ENCODE peak calls at places on chromosomes 12 and 14, in eight cellular contexts. One of them, this sample, is unnamed. For H3K36me3, the result is how much of the 10 kb centered on the place peaks cover.

GRCh38 chr12:127548123-127548553 is 718.8 kb upstream of the TMEM132C start:
- DNase-seq in SK-N-SH: no peak
- DNase-seq in PC-3: peak
- DNase-seq in MM.1S: no peak
- DNase-seq in GM23338: peak
- DNase-seq in HCT116: no peak
- DNase-seq in neural progenitor cell: no peak
- DNase-seq in hepatocyte: no peak
- DNase-seq in this sample: no peak

GRCh38 chr12:51752490-51752889 is 96.0 kb downstream of the FIGNL2 start:
- DNase-seq in SK-N-SH: no peak
- DNase-seq in PC-3: peak
- DNase-seq in MM.1S: no peak
- DNase-seq in neural progenitor cell: peak
- DNase-seq in hepatocyte: peak
- DNase-seq in HCT116: no peak
- DNase-seq in GM23338: no peak
- DNase-seq in this sample: no peak

GRCh38 chr12:66896797-66897196 is 217.9 kb upstream of the GRIP1 start:
- DNase-seq in PC-3: no peak
- DNase-seq in MM.1S: no peak
- DNase-seq in GM23338: no peak
- DNase-seq in SK-N-SH: no peak
- DNase-seq in HCT116: no peak
- DNase-seq in hepatocyte: no peak
- DNase-seq in neural progenitor cell: no peak
- DNase-seq in this sample: no peak

GRCh38 chr12:69988601-69989194 is 163.7 kb downstream of the MYRFL start:
- DNase-seq in SK-N-SH: no peak
- DNase-seq in MM.1S: no peak
- DNase-seq in neural progenitor cell: no peak
- DNase-seq in hepatocyte: peak
- DNase-seq in PC-3: peak
- DNase-seq in GM23338: no peak
- DNase-seq in HCT116: no peak
- DNase-seq in this sample: no peak

GRCh38 chr12:96585977-96586376 is 96.6 kb downstream of the CFAP54 start:
- DNase-seq in hepatocyte: no peak
- DNase-seq in MM.1S: no peak
- DNase-seq in HCT116: no peak
- DNase-seq in SK-N-SH: no peak
- DNase-seq in GM23338: no peak
- DNase-seq in neural progenitor cell: no peak
- DNase-seq in PC-3: no peak
- DNase-seq in this sample: no peak

GRCh38 chr12:52975820-52976573 is 27.1 kb downstream of the KRT18 start:
- DNase-seq in SK-N-SH: no peak
- DNase-seq in MM.1S: no peak
- DNase-seq in hepatocyte: peak
- DNase-seq in GM23338: peak
- DNase-seq in PC-3: peak
- DNase-seq in neural progenitor cell: peak
- DNase-seq in HCT116: peak
- DNase-seq in this sample: no peak

GRCh38 chr14:103104654-103105511 is 10.4 kb downstream of the EXOC3L4 start:
- DNase-seq in MM.1S: peak
- DNase-seq in neural progenitor cell: peak
- DNase-seq in hepatocyte: peak
- DNase-seq in GM23338: peak
- DNase-seq in HCT116: no peak
- DNase-seq in PC-3: peak
- DNase-seq in SK-N-SH: peak
- DNase-seq in this sample: peak

GRCh38 chr14:22505751-22506710 is 83.0 kb downstream of the DAD1 start:
- DNase-seq in MM.1S: no peak
- DNase-seq in neural progenitor cell: no peak
- DNase-seq in hepatocyte: no peak
- DNase-seq in SK-N-SH: no peak
- DNase-seq in GM23338: no peak
- DNase-seq in PC-3: no peak
- DNase-seq in HCT116: no peak
- DNase-seq in this sample: peak

GRCh38 chr12:67593041-67593870 is 55.3 kb upstream of the DYRK2 start:
- DNase-seq in hepatocyte: peak
- DNase-seq in GM23338: peak
- DNase-seq in SK-N-SH: no peak
- DNase-seq in MM.1S: no peak
- DNase-seq in neural progenitor cell: no peak
- DNase-seq in PC-3: peak
- DNase-seq in HCT116: peak
- DNase-seq in this sample: no peak

GRCh38 chr12:29278673-29279420 is 102.1 kb downstream of the ERGIC2 start:
- DNase-seq in hepatocyte: no peak
- DNase-seq in GM23338: no peak
- DNase-seq in MM.1S: no peak
- DNase-seq in PC-3: no peak
- DNase-seq in neural progenitor cell: no peak
- DNase-seq in SK-N-SH: no peak
- DNase-seq in HCT116: no peak
- DNase-seq in this sample: no peak

GRCh38 chr14:69101331-69101826 is 51.5 kb downstream of the DCAF5 start:
- DNase-seq in HCT116: peak
- DNase-seq in hepatocyte: peak
- DNase-seq in neural progenitor cell: peak
- DNase-seq in PC-3: peak
- DNase-seq in MM.1S: no peak
- DNase-seq in SK-N-SH: peak
- DNase-seq in GM23338: peak
- DNase-seq in this sample: no peak
- TF ChIP-seq EZH2phosphoT487 in HCT116: no peak
- TF ChIP-seq EZH2phosphoT487 in hepatocyte: no peak
- TF ChIP-seq EZH2phosphoT487 in neural progenitor cell: no peak
- TF ChIP-seq EZH2phosphoT487 in PC-3: no peak
- TF ChIP-seq EZH2phosphoT487 in MM.1S: no peak
- TF ChIP-seq EZH2phosphoT487 in SK-N-SH: no peak
- TF ChIP-seq EZH2phosphoT487 in GM23338: no peak
- TF ChIP-seq EZH2phosphoT487 in this sample: no peak

GRCh38 chr12:77725611-77726010 is 105.1 kb upstream of the NAV3 start:
- DNase-seq in HCT116: no peak
- DNase-seq in neural progenitor cell: no peak
- DNase-seq in hepatocyte: no peak
- DNase-seq in SK-N-SH: no peak
- DNase-seq in PC-3: no peak
- DNase-seq in MM.1S: no peak
- DNase-seq in GM23338: peak
- DNase-seq in this sample: no peak

GRCh38 chr12:77723308-77723707 is 107.4 kb upstream of the NAV3 start:
- DNase-seq in neural progenitor cell: no peak
- DNase-seq in GM23338: no peak
- DNase-seq in MM.1S: no peak
- DNase-seq in SK-N-SH: no peak
- DNase-seq in HCT116: no peak
- DNase-seq in hepatocyte: no peak
- DNase-seq in PC-3: no peak
- DNase-seq in this sample: no peak

GRCh38 chr12:77727442-77728001 is 103.2 kb upstream of the NAV3 start:
- DNase-seq in SK-N-SH: no peak
- DNase-seq in PC-3: no peak
- DNase-seq in HCT116: no peak
- DNase-seq in MM.1S: no peak
- DNase-seq in GM23338: no peak
- DNase-seq in hepatocyte: no peak
- DNase-seq in neural progenitor cell: no peak
- DNase-seq in this sample: no peak

GRCh38 chr12:77724367-77724957 is 106.2 kb upstream of the NAV3 start:
- DNase-seq in neural progenitor cell: peak
- DNase-seq in SK-N-SH: no peak
- DNase-seq in HCT116: peak
- DNase-seq in GM23338: peak
- DNase-seq in MM.1S: peak
- DNase-seq in hepatocyte: peak
- DNase-seq in PC-3: peak
- DNase-seq in this sample: peak

DNA sequence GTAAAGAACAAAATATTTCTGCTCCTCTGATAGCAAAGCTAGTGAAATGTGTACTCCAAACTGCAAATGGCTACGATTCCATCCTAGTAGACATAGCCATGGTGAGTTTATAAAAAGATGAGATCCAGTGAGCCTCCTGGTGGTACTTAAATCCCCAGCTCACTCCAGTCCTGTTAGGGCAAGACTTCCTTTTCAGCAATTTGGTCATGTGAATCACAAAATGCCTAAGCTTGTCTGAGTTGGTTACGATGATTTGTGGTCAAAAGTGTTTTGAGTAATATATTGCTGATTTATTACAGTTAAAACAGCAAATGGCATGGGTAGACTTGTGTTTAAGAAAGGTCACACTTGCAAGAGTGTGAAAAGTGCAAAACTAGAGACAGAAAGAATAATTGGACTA is 102.7 kb upstream of the NAV3 start:
- DNase-seq in neural progenitor cell: no peak
- DNase-seq in HCT116: no peak
- DNase-seq in SK-N-SH: no peak
- DNase-seq in MM.1S: no peak
- DNase-seq in GM23338: no peak
- DNase-seq in hepatocyte: no peak
- DNase-seq in PC-3: no peak
- DNase-seq in this sample: no peak
- TF ChIP-seq CTCF in neural progenitor cell: no peak
- TF ChIP-seq CTCF in HCT116: no peak
- TF ChIP-seq CTCF in SK-N-SH: no peak
- TF ChIP-seq CTCF in MM.1S: no peak
- TF ChIP-seq CTCF in GM23338: no peak
- TF ChIP-seq CTCF in hepatocyte: no peak
- TF ChIP-seq CTCF in PC-3: no peak
- TF ChIP-seq CTCF in this sample: no peak

DNA sequence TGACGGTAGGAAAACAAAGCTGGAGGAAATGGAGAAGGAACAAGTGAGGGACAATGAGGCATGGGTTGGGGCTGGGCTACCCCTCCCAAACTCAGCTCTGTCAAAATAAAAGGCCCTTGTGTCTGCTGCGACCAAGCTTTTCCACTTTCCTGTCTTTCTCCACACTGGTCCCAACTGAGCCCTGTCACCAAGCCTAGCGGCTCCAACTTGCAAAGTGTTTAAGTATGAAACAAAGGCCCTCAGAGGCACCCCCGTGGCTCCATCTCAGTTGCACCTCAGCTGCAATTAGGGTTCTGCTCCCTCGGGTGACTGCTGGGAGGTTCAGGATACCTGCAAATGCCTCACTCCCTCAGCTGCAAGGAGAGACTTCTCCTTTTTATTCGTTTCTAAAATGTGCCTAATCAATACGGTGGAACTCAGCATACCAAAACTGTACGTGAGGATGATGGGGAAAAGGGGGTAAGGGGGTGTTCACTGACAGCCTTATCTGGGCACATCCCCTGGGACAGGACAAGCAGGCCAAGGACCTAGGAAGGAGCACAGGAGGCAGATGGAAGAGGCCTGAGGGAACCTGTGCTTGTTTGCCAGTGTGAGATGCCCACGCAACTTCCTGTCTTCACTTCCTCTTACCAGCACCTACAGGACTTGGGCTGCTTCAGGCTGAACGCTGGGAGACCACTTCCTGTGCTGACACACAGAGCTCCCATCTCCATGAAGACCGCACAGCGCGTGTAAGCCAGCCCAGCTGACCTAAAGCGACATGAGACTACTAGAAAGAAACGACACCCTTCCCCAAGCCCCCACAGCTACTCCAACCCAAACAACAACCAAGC is 8.9 kb downstream of the VAMP1 start:
- DNase-seq in neural progenitor cell: no peak
- DNase-seq in HCT116: no peak
- DNase-seq in hepatocyte: no peak
- DNase-seq in GM23338: no peak
- DNase-seq in PC-3: no peak
- DNase-seq in SK-N-SH: no peak
- DNase-seq in MM.1S: peak
- DNase-seq in this sample: peak
- H3K36me3 ChIP-seq in neural progenitor cell: under half
- H3K36me3 ChIP-seq in HCT116: under half
- H3K36me3 ChIP-seq in hepatocyte: under half
- H3K36me3 ChIP-seq in GM23338: under half
- H3K36me3 ChIP-seq in PC-3: under half
- H3K36me3 ChIP-seq in SK-N-SH: under half
- H3K36me3 ChIP-seq in MM.1S: under half
- H3K36me3 ChIP-seq in this sample: half or more

GRCh38 chr12:30870491-30871265 is 55.9 kb upstream of the TSPAN11 start:
- DNase-seq in PC-3: no peak
- DNase-seq in MM.1S: no peak
- DNase-seq in SK-N-SH: no peak
- DNase-seq in GM23338: no peak
- DNase-seq in HCT116: no peak
- DNase-seq in hepatocyte: no peak
- DNase-seq in neural progenitor cell: no peak
- DNase-seq in this sample: no peak
- TF ChIP-seq EZH2phosphoT487 in PC-3: no peak
- TF ChIP-seq EZH2phosphoT487 in MM.1S: no peak
- TF ChIP-seq EZH2phosphoT487 in SK-N-SH: no peak
- TF ChIP-seq EZH2phosphoT487 in GM23338: no peak
- TF ChIP-seq EZH2phosphoT487 in HCT116: no peak
- TF ChIP-seq EZH2phosphoT487 in hepatocyte: no peak
- TF ChIP-seq EZH2phosphoT487 in neural progenitor cell: no peak
- TF ChIP-seq EZH2phosphoT487 in this sample: no peak

DNA sequence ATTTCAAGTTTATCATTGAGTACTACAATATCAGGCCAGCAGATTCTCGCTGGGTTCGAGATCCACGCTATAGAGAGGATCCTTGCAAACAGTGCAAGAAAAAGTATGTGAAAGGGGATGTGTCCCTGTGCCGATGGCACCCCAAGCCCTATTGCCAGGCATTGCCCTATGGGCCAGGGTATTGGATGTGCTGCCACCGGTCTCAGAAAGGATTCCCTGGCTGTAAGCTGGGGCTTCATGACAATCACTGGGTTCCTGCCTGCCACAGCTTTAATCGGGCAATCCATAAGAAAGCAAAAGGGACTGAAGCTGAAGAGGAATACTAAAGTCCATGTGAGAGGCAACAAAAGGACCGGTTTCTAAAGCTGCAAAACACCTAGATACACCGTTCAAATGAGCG is 59.4 kb downstream of the ATG14 start:
- DNase-seq in HCT116: no peak
- DNase-seq in MM.1S: no peak
- DNase-seq in PC-3: no peak
- DNase-seq in hepatocyte: no peak
- DNase-seq in neural progenitor cell: no peak
- DNase-seq in GM23338: no peak
- DNase-seq in SK-N-SH: no peak
- DNase-seq in this sample: no peak
- TF ChIP-seq CTCF in HCT116: no peak
- TF ChIP-seq CTCF in MM.1S: no peak
- TF ChIP-seq CTCF in PC-3: no peak
- TF ChIP-seq CTCF in hepatocyte: no peak
- TF ChIP-seq CTCF in neural progenitor cell: no peak
- TF ChIP-seq CTCF in GM23338: no peak
- TF ChIP-seq CTCF in SK-N-SH: no peak
- TF ChIP-seq CTCF in this sample: no peak